ENCODE peak calls at places on chromosomes 2 and 18, in four cellular contexts. F is HepG2, Y is Caco-2, M is psoas muscle. N is an unnamed sample. For H3K36me3, the result is how much of the 10 kb centered on the place peaks cover.

GRCh38 chr2:27264253-27264752 is 1.5 kb upstream of the SLC30A3 start:
- DNase-seq in Y (peak), M (no peak), F (no peak), N (no peak)

GRCh38 chr2:207616185-207616584 is 9.0 kb downstream of the METTL21A start:
- DNase-seq in F (no peak), M (no peak), Y (no peak), N (no peak)

GRCh38 chr18:76545433-76546281 is 50.6 kb upstream of the ZNF516 start:
- DNase-seq in Y (no peak), M (no peak), F (no peak), N (no peak)

GRCh38 chr18:79300382-79300781 is 95.3 kb upstream of the NFATC1 start:
- DNase-seq in Y (no peak), F (no peak), M (no peak), N (no peak)

GRCh38 chr2:59041139-59041538 is 800.0 kb upstream of the FANCL start:
- DNase-seq in Y (no peak), M (no peak), F (no peak), N (no peak)

GRCh38 chr2:94923196-94923595 is 52.0 kb downstream of the TEKT4 start:
- DNase-seq in F (no peak), M (no peak), Y (no peak), N (no peak)

GRCh38 chr2:170891893-170892292 is 37.2 kb upstream of the GORASP2 start:
- DNase-seq in Y (no peak), F (no peak), M (no peak), N (no peak)

GRCh38 chr2:82260521-82260920 is 1956.0 kb upstream of the LRRTM1 start:
- DNase-seq in Y (no peak), M (no peak), F (no peak), N (peak)

GRCh38 chr2:177171418-177171865 is 41.2 kb upstream of the HNRNPA3 start:
- DNase-seq in M (no peak), Y (no peak), F (no peak), N (no peak)

GRCh38 chr2:201882353-201883095 is 76.2 kb downstream of the CDK15 start:
- DNase-seq in F (no peak), M (peak), Y (no peak), N (no peak)

GRCh38 chr2:165725421-165725820 is 68.6 kb downstream of the GALNT3 start:
- DNase-seq in Y (no peak), F (no peak), M (no peak), N (no peak)

GRCh38 chr2:2636813-2637212 is 305.7 kb upstream of the MYT1L start:
- DNase-seq in Y (no peak), M (no peak), F (no peak), N (no peak)

GRCh38 chr2:85158559-85159273 is 25.5 kb downstream of the TCF7L1 start:
- DNase-seq in F (no peak), Y (no peak), M (no peak), N (no peak)

GRCh38 chr2:39128919-39129391 is 8.1 kb upstream of the SOS1 start:
- DNase-seq in M (no peak), F (peak), Y (no peak), N (no peak)

GRCh38 chr2:165238295-165238694 is 919 bp upstream of the SCN2A start:
- DNase-seq in M (no peak), F (no peak), Y (peak), N (no peak)

GRCh38 chr2:78676921-78677696 is 348.4 kb upstream of the REG3G start:
- DNase-seq in F (peak), Y (no peak), M (no peak), N (no peak)

GRCh38 chr18:44792456-44793080 is 111.9 kb downstream of the SETBP1 start:
- DNase-seq in M (no peak), F (no peak), Y (no peak), N (no peak)

GRCh38 chr18:49757513-49758262 is 55.6 kb downstream of the ACAA2 start:
- DNase-seq in Y (no peak), F (no peak), M (no peak), N (no peak)

GRCh38 chr2:99600929-99601680 is 111.3 kb upstream of the REV1 start:
- DNase-seq in F (no peak), Y (no peak), M (no peak), N (no peak)

GRCh38 chr2:183059561-183059960 is 19.0 kb upstream of the DUSP19 start:
- DNase-seq in M (no peak), F (no peak), Y (no peak), N (no peak)

GRCh38 chr2:240459401-240460242 is 24.2 kb downstream of the GPC1 start:
- DNase-seq in F (no peak), Y (no peak), M (peak), N (peak)

DNA sequence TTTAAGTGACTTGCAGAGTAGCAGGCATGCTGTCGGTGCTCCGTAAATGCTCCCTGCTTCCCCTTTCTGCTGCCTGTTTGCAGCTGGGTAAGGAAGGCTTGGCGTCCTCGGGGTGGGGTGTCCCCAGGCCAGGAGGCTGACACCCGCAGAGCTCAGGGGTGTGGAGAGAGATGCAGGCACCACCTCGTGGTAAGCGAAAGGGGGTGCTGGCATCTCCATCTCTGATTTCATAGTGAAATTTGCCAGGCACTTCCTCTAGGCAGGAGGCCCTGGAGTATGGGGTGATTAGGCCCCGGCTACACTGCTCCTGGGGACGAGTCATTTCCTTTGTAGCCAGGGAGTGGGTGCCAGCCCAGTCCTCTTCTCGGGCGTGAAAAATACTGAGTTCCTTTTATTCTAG is 160.4 kb downstream of the KLHL29 start:
- DNase-seq in Y (no peak), F (no peak), M (no peak), N (no peak)
- TF ChIP-seq CTCF in Y (no peak), F (no peak), M (no peak), N (no peak)

GRCh38 chr18:70290482-70291294 is 1.8 kb downstream of the SOCS6 start:
- DNase-seq in Y (no peak), M (no peak), F (no peak), N (no peak)
- H3K4me3 ChIP-seq in Y (peak), M (peak), F (peak), N (peak)

DNA sequence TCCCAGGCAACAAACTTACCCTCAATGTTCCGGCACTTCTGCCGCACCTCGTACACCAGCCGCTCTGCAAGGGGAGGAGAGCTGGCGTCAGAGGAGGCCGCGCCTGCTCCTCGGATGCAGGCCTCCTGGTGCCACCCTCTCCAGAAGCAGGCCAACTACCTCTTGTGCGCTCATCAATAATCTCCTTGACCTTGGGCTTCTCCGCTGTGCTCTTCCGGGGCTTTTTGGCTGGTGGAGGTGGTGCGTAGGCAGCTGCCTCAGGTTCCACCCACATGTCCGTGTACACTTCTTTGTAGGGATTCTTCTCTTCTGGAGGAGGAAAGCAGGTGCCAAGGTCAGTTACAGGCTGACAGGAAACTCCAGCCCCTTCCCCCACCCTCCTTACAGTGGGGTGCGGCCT is 77.6 kb upstream of the POMC start:
- DNase-seq in Y (no peak), M (no peak), F (no peak), N (no peak)
- H3K36me3 ChIP-seq in Y (under half), M (half or more), F (half or more), N (half or more)

GRCh38 chr18:37207343-37207742 is 358.3 kb downstream of the CELF4 start:
- DNase-seq in Y (peak), F (no peak), M (no peak), N (no peak)
- TF ChIP-seq CTCF in Y (no peak), F (peak), M (no peak), N (no peak)

GRCh38 chr18:57427429-57428181 is 7.6 kb upstream of the ONECUT2 start:
- DNase-seq in F (no peak), Y (no peak), M (no peak), N (no peak)
- H3K4me3 ChIP-seq in F (no peak), Y (no peak), M (peak), N (peak)

GRCh38 chr2:42573256-42573655 is 4.8 kb downstream of the MTA3 start:
- DNase-seq in Y (no peak), F (peak), M (no peak), N (no peak)
- H3K36me3 ChIP-seq in Y (under half), F (under half), M (half or more), N (under half)

N was measured in sigmoid colon.